ENCODE peak calls at places on chromosomes 12 and 14, in ten cellular contexts. L is IMR-90, Q is H1, N is spleen, V is lower leg skin, H is stomach, Y is H54, K is A549, B is uterus, J is adrenal gland. I is an unnamed sample.

GRCh38 chr12:69712826-69713225 is 13.7 kb upstream of the BEST3 start:
- DNase-seq in N (no peak), Y (no peak), L (no peak), V (no peak), B (no peak), H (no peak), Q (no peak), J (no peak), K (no peak), I (no peak)

GRCh38 chr14:103630364-103631108 is 1.5 kb downstream of the KLC1 start:
- DNase-seq in L (peak), B (no peak), N (no peak), Q (no peak), V (no peak), K (no peak), Y (no peak), J (no peak), H (no peak), I (no peak)

GRCh38 chr12:47573146-47573659 is 132.6 kb downstream of the RPAP3 start:
- DNase-seq in Q (no peak), L (no peak), V (no peak), Y (no peak), N (no peak), K (no peak), H (no peak), J (no peak), B (no peak), I (no peak)

GRCh38 chr14:104249706-104250105 is 111.3 kb downstream of the KIF26A start:
- DNase-seq in K (no peak), N (no peak), H (peak), J (no peak), L (no peak), B (no peak), V (peak), Y (no peak), Q (no peak), I (no peak)

GRCh38 chr12:96501139-96501741 is 11.9 kb downstream of the CFAP54 start:
- DNase-seq in L (peak), H (peak), Q (no peak), B (no peak), V (no peak), K (peak), J (no peak), Y (peak), N (peak), I (peak)

GRCh38 chr12:71767183-71767582 is 12.5 kb downstream of the RAB21 start:
- DNase-seq in H (no peak), B (no peak), N (no peak), Y (no peak), J (no peak), K (no peak), Q (no peak), L (no peak), V (no peak), I (no peak)

GRCh38 chr12:12590961-12591360 is 20.7 kb upstream of the CREBL2 start:
- DNase-seq in H (no peak), L (no peak), J (peak), B (no peak), N (no peak), Q (no peak), V (no peak), Y (no peak), K (no peak), I (no peak)

GRCh38 chr12:57467915-57468314 is 8.3 kb downstream of the GLI1 start:
- DNase-seq in V (no peak), H (no peak), K (no peak), Q (no peak), L (no peak), N (peak), Y (no peak), J (no peak), B (no peak), I (no peak)

GRCh38 chr12:52119398-52120254 is 40.1 kb downstream of the SMIM41 start:
- DNase-seq in Y (peak), B (no peak), N (peak), K (peak), V (peak), H (peak), Q (peak), L (no peak), J (no peak), I (no peak)

GRCh38 chr12:112025808-112026375 is 12.7 kb downstream of the ERP29 start:
- DNase-seq in B (no peak), J (no peak), N (no peak), Q (no peak), L (no peak), V (no peak), Y (no peak), H (no peak), K (no peak), I (no peak)

GRCh38 chr12:67988600-67988999 is 647 bp upstream of the IFNG-AS1 start:
- DNase-seq in Q (no peak), V (no peak), N (no peak), L (no peak), J (no peak), B (no peak), K (no peak), H (no peak), Y (no peak), I (no peak)

GRCh38 chr12:131087302-131087818 is 133.7 kb downstream of the ADGRD1 start:
- DNase-seq in Y (no peak), L (no peak), N (no peak), J (peak), K (no peak), Q (no peak), V (peak), B (peak), H (peak), I (no peak)

GRCh38 chr12:111328138-111328537 is 40.8 kb downstream of the PHETA1 start:
- DNase-seq in K (no peak), L (no peak), J (no peak), N (no peak), Q (no peak), Y (no peak), B (no peak), H (no peak), V (no peak), I (no peak)

DNA sequence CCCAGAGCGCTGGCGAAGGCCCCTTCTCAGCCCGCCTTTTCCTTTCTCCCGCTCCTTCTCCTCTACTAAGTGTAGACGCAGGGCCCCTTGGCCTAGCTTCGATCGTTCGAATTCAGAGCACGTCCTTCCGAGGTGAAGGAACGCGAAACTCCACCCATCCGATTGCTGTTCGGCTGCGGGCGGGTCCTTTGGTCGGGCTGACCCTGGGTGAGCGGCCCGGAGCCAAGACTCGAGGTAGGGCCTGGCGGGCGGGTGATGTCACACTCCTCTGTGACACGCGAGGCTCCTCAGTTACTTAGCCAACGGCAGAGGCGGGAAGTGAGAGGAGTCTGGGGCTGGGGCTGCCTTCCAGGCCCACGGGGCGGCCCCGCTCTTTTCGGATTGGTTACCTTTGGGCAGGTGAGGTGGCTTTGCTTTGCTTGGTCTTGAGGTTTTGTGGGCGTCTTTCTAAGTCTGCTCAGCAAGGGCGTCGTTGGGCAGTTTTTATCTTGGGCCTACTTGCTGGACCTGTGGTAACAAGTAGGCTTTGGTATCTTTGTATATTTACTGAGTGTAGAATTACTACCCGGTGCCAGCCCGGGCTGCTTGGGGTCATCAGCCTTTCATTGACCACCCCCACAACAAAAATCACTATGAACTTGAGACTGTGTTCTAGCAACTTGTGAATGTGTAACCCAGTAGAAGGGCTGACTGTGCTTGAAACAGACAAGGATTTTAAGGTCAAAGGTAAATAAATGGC is 694 bp downstream of the TMBIM6 start:
- DNase-seq in K (peak), H (peak), V (peak), L (peak), Y (peak), J (peak), N (peak), Q (peak), B (peak), I (peak)
- TF ChIP-seq POLR2A in K (no peak), H (no peak), V (no peak), L (peak), Y (peak), J (no peak), N (no peak), Q (no peak), B (no peak), I (no peak)

GRCh38 chr12:108616941-108617858 is 16.5 kb downstream of the SELPLG start:
- DNase-seq in B (no peak), L (no peak), V (no peak), N (no peak), K (peak), Q (no peak), Y (peak), J (no peak), H (no peak), I (no peak)
- TF ChIP-seq POLR2A in B (no peak), L (no peak), V (no peak), N (no peak), K (no peak), Q (no peak), Y (peak), J (no peak), H (no peak), I (no peak)

GRCh38 chr12:16603265-16603915 is 2.6 kb downstream of the LMO3 start:
- DNase-seq in Q (no peak), J (no peak), Y (no peak), H (no peak), N (no peak), K (no peak), L (no peak), B (no peak), V (no peak), I (no peak)

GRCh38 chr12:16600525-16600924 is 5.4 kb downstream of the LMO3 start:
- DNase-seq in J (no peak), L (no peak), N (no peak), B (no peak), H (no peak), Y (no peak), Q (no peak), V (no peak), K (no peak), I (no peak)

GRCh38 chr12:16602412-16602811 is 3.5 kb downstream of the LMO3 start:
- DNase-seq in J (no peak), Q (no peak), V (no peak), K (no peak), H (no peak), L (no peak), B (no peak), Y (no peak), N (no peak), I (no peak)

GRCh38 chr12:16594796-16595195 is 11.2 kb downstream of the LMO3 start:
- DNase-seq in V (no peak), K (no peak), N (no peak), H (no peak), Q (no peak), Y (no peak), J (no peak), B (no peak), L (no peak), I (no peak)

DNA sequence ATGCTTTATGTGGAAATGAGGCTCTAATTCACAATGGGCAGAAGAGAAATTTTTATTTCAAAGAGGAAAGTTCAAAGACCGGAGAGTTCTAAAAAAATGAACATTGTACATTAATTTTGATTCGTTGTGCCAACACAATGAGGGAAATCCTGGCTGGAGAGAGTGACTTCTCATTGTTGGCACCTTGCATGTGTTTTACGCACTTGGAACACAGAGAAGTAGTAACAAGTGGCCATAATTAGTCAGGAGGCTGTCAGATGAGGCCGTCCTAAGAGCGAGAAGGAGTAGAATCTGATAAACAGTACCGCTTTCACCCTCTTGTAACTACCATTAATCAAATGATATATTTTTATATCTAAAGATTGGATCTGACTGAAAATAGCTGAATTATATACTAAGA is 6.9 kb downstream of the LMO3 start:
- DNase-seq in N (no peak), J (no peak), K (no peak), Q (no peak), L (no peak), H (no peak), V (no peak), Y (no peak), B (no peak), I (no peak)
- TF ChIP-seq POLR2A in N (no peak), J (no peak), K (no peak), Q (no peak), L (no peak), H (no peak), V (no peak), Y (no peak), B (no peak), I (no peak)

GRCh38 chr12:76256904-76257303 is 91.3 kb downstream of the BBS10 start:
- DNase-seq in L (no peak), K (no peak), J (no peak), B (no peak), N (no peak), H (no peak), Q (no peak), V (no peak), Y (no peak), I (no peak)

GRCh38 chr12:76259071-76259470 is 89.1 kb downstream of the BBS10 start:
- DNase-seq in H (no peak), Q (no peak), N (no peak), V (no peak), Y (no peak), K (no peak), L (peak), B (no peak), J (no peak), I (peak)

GRCh38 chr12:76256341-76256740 is 91.9 kb downstream of the BBS10 start:
- DNase-seq in J (no peak), Q (no peak), H (no peak), B (no peak), L (no peak), N (no peak), V (no peak), K (no peak), Y (no peak), I (no peak)

GRCh38 chr12:76260390-76260748 is 87.8 kb downstream of the BBS10 start:
- DNase-seq in L (peak), B (no peak), H (no peak), N (no peak), J (no peak), K (no peak), V (no peak), Q (no peak), Y (no peak), I (peak)

GRCh38 chr12:76259660-76260389 is 88.4 kb downstream of the BBS10 start:
- DNase-seq in Y (peak), B (no peak), H (no peak), J (no peak), N (no peak), V (no peak), L (peak), Q (no peak), K (no peak), I (peak)
- TF ChIP-seq POLR2A in Y (no peak), B (no peak), H (no peak), J (no peak), N (no peak), V (no peak), L (no peak), Q (no peak), K (no peak), I (no peak)

GRCh38 chr12:121778567-121779421 is 14.7 kb downstream of the RHOF start:
- DNase-seq in L (no peak), H (no peak), Q (no peak), V (no peak), K (no peak), B (no peak), J (no peak), Y (no peak), N (no peak), I (no peak)
- TF ChIP-seq POLR2A in L (no peak), H (no peak), Q (peak), V (no peak), K (no peak), B (no peak), J (no peak), Y (no peak), N (no peak), I (no peak)

GRCh38 chr12:107385518-107385917 is 292.2 kb upstream of the CRY1 start:
- DNase-seq in Q (no peak), N (no peak), Y (no peak), V (no peak), L (no peak), H (no peak), J (no peak), K (no peak), B (no peak), I (no peak)
- TF ChIP-seq POLR2A in Q (no peak), N (no peak), Y (no peak), V (no peak), L (no peak), H (no peak), J (no peak), K (no peak), B (no peak), I (no peak)

DNA sequence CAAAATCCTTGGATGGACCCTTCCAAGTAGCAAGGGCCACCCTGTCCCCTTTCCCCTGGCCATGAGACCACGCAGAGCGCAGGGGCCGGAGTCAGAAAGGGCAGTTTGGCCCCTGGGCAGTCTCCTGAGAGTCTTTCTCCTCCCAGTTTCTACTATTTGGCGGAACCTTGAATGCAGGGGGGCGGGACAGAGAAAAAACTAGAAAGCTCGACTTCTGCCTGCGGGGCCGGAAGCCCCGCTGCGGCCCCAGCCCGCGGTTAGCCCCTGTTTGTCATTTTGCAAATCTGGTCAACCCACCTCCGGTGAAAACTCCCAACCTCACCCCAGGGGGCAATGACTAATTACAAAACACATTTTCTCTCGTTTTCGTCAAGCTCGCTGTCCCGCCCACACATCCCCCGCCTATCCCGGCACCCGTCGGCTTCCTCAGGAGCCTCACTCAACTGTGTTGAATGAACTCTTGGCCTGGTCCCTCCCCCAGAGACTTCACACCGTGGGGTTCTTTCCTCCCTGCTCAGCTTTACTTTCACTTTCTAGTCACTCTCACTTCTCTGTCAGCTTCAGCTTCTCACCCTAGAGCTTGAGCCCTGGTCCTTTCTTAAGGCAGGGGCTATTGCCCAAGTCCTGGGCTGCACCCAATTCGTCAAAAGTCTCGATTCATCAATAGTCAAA is 66.7 kb downstream of the IRF2BPL start:
- DNase-seq in L (peak), J (peak), K (peak), B (peak), N (peak), Y (peak), H (peak), Q (peak), V (peak), I (peak)
- TF ChIP-seq POLR2A in L (no peak), J (no peak), K (no peak), B (no peak), N (no peak), Y (no peak), H (no peak), Q (no peak), V (no peak), I (no peak)

DNA sequence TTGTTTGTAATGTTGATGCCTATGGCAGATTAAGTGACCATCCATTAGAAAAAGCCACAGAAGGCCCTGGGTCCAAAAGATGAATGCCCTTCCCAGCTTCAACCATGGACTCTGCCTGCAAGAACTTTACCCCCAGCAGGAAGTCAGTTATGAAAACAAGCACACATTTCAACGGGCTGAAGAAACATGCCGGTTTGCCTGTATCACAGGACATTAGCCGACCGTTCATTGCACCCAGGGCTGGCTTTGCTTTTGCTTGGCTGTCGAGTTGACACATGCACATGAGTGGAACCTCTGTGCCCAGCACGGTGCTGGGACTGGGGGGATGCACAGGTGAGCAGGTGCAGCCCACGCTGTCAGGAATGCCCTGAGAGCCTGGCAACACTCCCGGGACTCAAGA is 1087.0 kb downstream of the BCL11B start:
- DNase-seq in L (no peak), K (no peak), H (no peak), B (no peak), Y (no peak), N (no peak), J (no peak), V (no peak), Q (no peak), I (no peak)
- TF ChIP-seq POLR2A in L (no peak), K (no peak), H (no peak), B (no peak), Y (no peak), N (no peak), J (no peak), V (no peak), Q (no peak), I (no peak)

DNA sequence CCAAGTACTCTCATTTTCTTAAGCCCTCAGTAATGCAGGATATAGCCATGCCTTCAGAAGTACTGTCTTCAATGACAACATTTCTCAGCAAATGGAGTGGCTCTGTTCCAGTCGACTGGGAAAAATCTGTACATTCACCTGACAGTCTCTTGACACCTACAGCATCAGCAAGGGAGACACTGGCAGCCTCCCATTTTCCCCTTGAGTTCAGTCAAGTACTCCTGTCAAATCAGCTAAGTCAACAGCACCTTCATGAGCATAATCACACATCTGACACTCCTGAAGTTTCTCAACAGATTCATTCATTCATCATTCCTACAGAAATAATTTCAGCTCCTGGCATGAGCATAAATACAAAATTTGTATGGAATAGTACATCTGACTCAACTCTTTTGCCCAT is 46.1 kb downstream of the INTS13 start:
- DNase-seq in B (no peak), J (no peak), K (no peak), V (no peak), Q (no peak), Y (no peak), H (no peak), L (no peak), N (no peak), I (no peak)
- TF ChIP-seq POLR2A in B (no peak), J (no peak), K (no peak), V (no peak), Q (no peak), Y (no peak), H (no peak), L (no peak), N (no peak), I (no peak)

I was measured in gastrocnemius medialis.